ENCODE peak calls at places on chromosomes 5 and 9, in five cellular contexts. C, V, W, A and L are unnamed samples.

GRCh38 chr9:6910032-6910431 is 152.3 kb downstream of the KDM4C start:
- DNase-seq in C (no peak), V (no peak), W (peak; percentile 39), A (no peak), L (no peak)

GRCh38 chr9:114006155-114006550 is 71.9 kb downstream of the AMBP start:
- DNase-seq in C (peak; percentile 6), V (no peak), W (no peak), A (no peak), L (no peak)

GRCh38 chr5:59171131-59171530 is 588.3 kb downstream of the RAB3C start:
- DNase-seq in C (no peak), V (no peak), W (no peak), A (no peak), L (no peak)

GRCh38 chr5:40221255-40221654 is 458.5 kb upstream of the PTGER4 start:
- DNase-seq in C (no peak), V (no peak), W (no peak), A (no peak), L (no peak)

GRCh38 chr9:36731576-36731975 is 158.9 kb downstream of the MELK start:
- DNase-seq in C (no peak), V (no peak), W (no peak), A (no peak), L (no peak)

GRCh38 chr5:51242453-51242852 is 140.8 kb upstream of the ISL1 start:
- DNase-seq in C (no peak), V (no peak), W (no peak), A (peak; percentile 41), L (no peak)

GRCh38 chr5:60352992-60353391 is 347.0 kb downstream of the DEPDC1B start:
- DNase-seq in C (no peak), V (no peak), W (peak; percentile 9), A (no peak), L (no peak)

GRCh38 chr5:59487838-59488729 is 405.4 kb downstream of the PDE4D start:
- DNase-seq in C (no peak), V (no peak), W (no peak), A (no peak), L (no peak)

GRCh38 chr5:122515709-122516431 is 203.8 kb downstream of the SNCAIP start:
- DNase-seq in C (peak; percentile 30), V (no peak), W (peak; percentile 91), A (peak; percentile 77), L (peak; percentile 43)

GRCh38 chr5:16934669-16935068 is 1.4 kb downstream of the MYO10 start:
- DNase-seq in C (no peak), V (no peak), W (peak; percentile 17), A (peak; percentile 38), L (no peak)

GRCh38 chr5:16932401-16932800 is 3.7 kb downstream of the MYO10 start:
- DNase-seq in C (no peak), V (no peak), W (no peak), A (no peak), L (no peak)

GRCh38 chr5:16935271-16936149 is 578 bp downstream of the MYO10 start:
- DNase-seq in C (peak; percentile 39), V (peak; percentile 79), W (peak; percentile 79), A (peak; percentile 95), L (no peak)

GRCh38 chr5:16933337-16933736 is 2.8 kb downstream of the MYO10 start:
- DNase-seq in C (no peak), V (no peak), W (no peak), A (peak; percentile 30), L (no peak)

GRCh38 chr5:16934123-16934522 is 2.0 kb downstream of the MYO10 start:
- DNase-seq in C (peak; percentile 54), V (peak; percentile 72), W (peak; percentile 92), A (peak; percentile 73), L (no peak)
- TF ChIP-seq CTCF in C (peak; percentile 81), V (peak; percentile 92), W (peak; percentile 88), A (peak; percentile 98), L (peak; percentile 97)

GRCh38 chr5:143117821-143118220 is 285.7 kb downstream of the NR3C1 start:
- DNase-seq in C (no peak), V (no peak), W (no peak), A (no peak), L (no peak)

GRCh38 chr5:143114481-143114880 is 289.0 kb downstream of the NR3C1 start:
- DNase-seq in C (no peak), V (no peak), W (no peak), A (peak; percentile 59), L (no peak)

GRCh38 chr5:143116817-143117216 is 286.7 kb downstream of the NR3C1 start:
- DNase-seq in C (no peak), V (no peak), W (no peak), A (no peak), L (no peak)

GRCh38 chr5:143113461-143113860 is 290.0 kb downstream of the NR3C1 start:
- DNase-seq in C (no peak), V (no peak), W (no peak), A (no peak), L (no peak)

DNA sequence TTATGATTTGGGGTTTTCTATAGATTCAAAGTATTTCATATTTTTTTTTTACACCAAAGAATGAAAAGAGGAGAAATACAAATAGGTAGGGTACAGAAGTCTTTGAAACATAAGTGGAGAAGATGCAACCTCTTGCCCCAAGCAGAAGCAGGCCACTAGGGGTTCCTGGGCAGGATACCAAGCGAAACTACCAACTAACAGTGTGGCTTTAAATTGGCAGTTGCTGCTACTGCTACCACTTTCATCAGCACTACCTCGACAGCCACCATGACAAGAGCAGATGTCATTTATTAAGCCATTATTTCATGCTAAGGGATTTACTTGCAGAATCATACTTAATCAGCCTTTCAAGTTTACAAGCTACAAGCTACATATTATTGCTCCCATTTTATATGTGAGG is 288.1 kb downstream of the NR3C1 start:
- DNase-seq in C (no peak), V (no peak), W (no peak), A (no peak), L (no peak)
- H3K4me3 ChIP-seq in C (no peak overlapping the region), V (no peak overlapping the region), W (no peak overlapping the region), A (no peak overlapping the region), L (no peak overlapping the region)

GRCh38 chr9:89619739-89620138 is 14.9 kb downstream of the GADD45G start:
- DNase-seq in C (no peak), V (no peak), W (no peak), A (no peak), L (no peak)

GRCh38 chr9:89621031-89621430 is 16.2 kb downstream of the GADD45G start:
- DNase-seq in C (no peak), V (no peak), W (no peak), A (no peak), L (no peak)

GRCh38 chr9:89616411-89616810 is 11.6 kb downstream of the GADD45G start:
- DNase-seq in C (no peak), V (no peak), W (no peak), A (no peak), L (no peak)

GRCh38 chr9:89617978-89618377 is 13.2 kb downstream of the GADD45G start:
- DNase-seq in C (no peak), V (peak; percentile 69), W (no peak), A (no peak), L (no peak)

GRCh38 chr9:89619019-89619418 is 14.2 kb downstream of the GADD45G start:
- DNase-seq in C (no peak), V (no peak), W (peak; percentile 76), A (no peak), L (no peak)
- TF ChIP-seq CTCF in C (no peak), V (no peak), W (no peak), A (no peak), L (no peak)

GRCh38 chr5:150131461-150131860 is 24.2 kb downstream of the PDGFRB start:
- DNase-seq in C (no peak), V (no peak), W (no peak), A (no peak), L (no peak)
- H3K4me3 ChIP-seq in C (no peak overlapping the region), V (no peak overlapping the region), W (no peak overlapping the region), A (no peak overlapping the region), L (no peak overlapping the region)

DNA sequence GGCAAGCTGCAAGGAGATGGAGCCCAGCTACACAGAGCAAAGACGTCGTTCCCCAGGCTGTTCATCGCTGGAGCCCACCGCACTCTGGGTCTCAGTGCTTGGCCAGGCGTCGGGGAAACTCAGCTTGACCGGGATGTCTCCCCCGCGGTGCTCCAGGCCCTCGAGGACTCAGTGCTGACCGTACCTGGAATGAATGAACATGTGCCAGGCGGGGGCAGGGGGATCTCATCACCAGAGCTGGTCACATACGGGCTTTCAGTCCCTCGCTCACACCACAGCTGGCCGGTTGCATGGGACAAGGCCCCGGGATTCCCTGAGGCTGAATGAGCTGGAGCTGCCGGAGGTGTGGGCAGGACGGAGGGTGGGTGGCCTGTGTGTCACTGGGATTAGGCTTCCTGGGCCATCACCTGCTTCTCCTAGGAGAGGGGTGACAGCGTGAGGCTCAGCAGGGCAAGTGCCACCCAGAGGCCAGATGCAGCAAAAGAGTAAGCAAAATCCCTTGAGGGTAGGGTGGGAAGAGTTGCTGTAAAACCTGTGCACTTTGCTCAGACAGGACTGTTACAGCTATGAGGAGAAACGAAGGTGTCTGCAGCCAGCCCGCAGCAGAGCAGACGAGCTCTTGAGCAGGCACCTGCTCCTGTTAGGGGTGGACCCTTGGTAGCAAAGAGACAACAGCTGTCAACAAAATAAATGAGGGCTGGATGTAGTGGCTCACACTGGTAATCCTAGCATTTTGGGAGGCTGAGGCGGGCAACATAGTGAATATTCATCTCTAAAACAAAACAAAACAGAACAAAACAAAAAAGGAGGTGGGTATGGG is 70.7 kb upstream of the RAPGEF1 start:
- DNase-seq in C (no peak), V (no peak), W (no peak), A (no peak), L (no peak)
- TF ChIP-seq CTCF in C (no peak), V (no peak), W (peak; percentile 41), A (no peak), L (no peak)

DNA sequence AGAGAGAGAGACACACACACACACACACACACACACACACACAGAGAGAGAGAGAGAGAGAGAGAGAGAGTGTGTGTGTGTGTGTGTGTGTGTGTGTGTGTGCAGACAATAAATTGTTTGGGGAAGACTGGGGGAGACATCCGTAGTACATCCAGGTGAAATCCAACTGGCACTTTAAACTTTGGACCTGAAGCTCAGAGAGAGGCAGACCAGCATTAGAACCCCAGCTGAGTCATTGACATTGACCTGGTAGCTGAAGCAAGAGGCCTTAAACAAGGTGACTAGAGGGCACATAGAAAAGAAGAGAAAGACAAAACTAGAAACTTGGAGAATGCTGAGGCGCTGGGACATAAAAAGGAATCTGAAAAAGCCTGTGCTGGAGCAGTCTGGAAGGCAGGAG is 251.5 kb downstream of the CRB2 start:
- DNase-seq in C (no peak), V (no peak), W (no peak), A (no peak), L (no peak)
- H3K4me3 ChIP-seq in C (no peak overlapping the region), V (no peak overlapping the region), W (no peak overlapping the region), A (no peak overlapping the region), L (no peak overlapping the region)